ENCODE peak calls at places on chromosomes 4 and X, in nine cellular contexts. B, E, R, H, N, Z, L, I and T are unnamed samples.

GRCh38 chr4:122842984-122843531 is 16.4 kb downstream of the FGF2 start:
- DNase-seq in E (no peak), R (no peak), N (no peak), L (no peak), I (no peak), H (no peak), B (no peak), Z (no peak), T (no peak)

GRCh38 chr4:7194251-7195137 is 2.2 kb downstream of the SORCS2 start:
- DNase-seq in L (peak), N (no peak), Z (no peak), E (no peak), B (no peak), I (no peak), R (no peak), H (no peak), T (no peak)

GRCh38 chr4:175282407-175282806 is 364.2 kb downstream of the ADAM29 start:
- DNase-seq in Z (no peak), B (peak), R (no peak), N (no peak), H (no peak), L (no peak), E (no peak), I (no peak), T (no peak)

GRCh38 chr4:174595141-174595929 is 73.0 kb upstream of the HPGD start:
- DNase-seq in H (no peak), I (no peak), E (no peak), R (peak), Z (no peak), B (no peak), N (no peak), L (no peak), T (no peak)

GRCh38 chrX:33906971-33907370 is 225.1 kb downstream of the FAM47A start:
- DNase-seq in Z (no peak), L (no peak), B (no peak), R (no peak), I (no peak), H (no peak), N (no peak), E (no peak), T (peak)

GRCh38 chr4:24837296-24837695 is 41.9 kb downstream of the SOD3 start:
- DNase-seq in R (no peak), Z (no peak), I (no peak), L (no peak), H (no peak), N (no peak), E (no peak), B (no peak), T (no peak)

GRCh38 chrX:44882635-44883034 is 9.6 kb downstream of the KDM6A start:
- DNase-seq in L (no peak), Z (no peak), B (no peak), R (no peak), N (no peak), I (no peak), E (no peak), H (no peak), T (no peak)

GRCh38 chrX:9312922-9313867 is 151.7 kb upstream of the TBL1X start:
- DNase-seq in B (no peak), I (peak), N (peak), L (peak), R (no peak), Z (peak), E (no peak), H (no peak), T (peak)

GRCh38 chrX:120781416-120781815 is 94.2 kb downstream of the CT47B1 start:
- DNase-seq in L (no peak), Z (no peak), I (no peak), B (no peak), R (no peak), E (no peak), N (no peak), H (no peak), T (no peak)

GRCh38 chrX:152892999-152893605 is 4.8 kb upstream of the ZNF185 start:
- DNase-seq in R (no peak), L (no peak), B (no peak), I (no peak), E (no peak), H (no peak), N (no peak), Z (no peak), T (peak)

GRCh38 chr4:24656906-24657305 is 72.6 kb upstream of the DHX15 start:
- DNase-seq in R (no peak), N (no peak), L (no peak), B (no peak), H (no peak), I (no peak), Z (no peak), E (no peak), T (no peak)

GRCh38 chr4:3725936-3726895 is 40.0 kb upstream of the ADRA2C start:
- DNase-seq in B (no peak), I (no peak), R (no peak), H (no peak), L (no peak), E (no peak), N (no peak), Z (no peak), T (peak)

GRCh38 chr4:52979020-52979419 is 116.9 kb downstream of the RASL11B start:
- DNase-seq in E (no peak), B (no peak), N (peak), Z (no peak), L (no peak), H (no peak), I (no peak), R (no peak), T (peak)

GRCh38 chrX:103066606-103067005 is 2.6 kb upstream of the BEX1 start:
- DNase-seq in N (no peak), I (no peak), B (no peak), H (no peak), R (no peak), E (no peak), Z (no peak), L (no peak), T (no peak)
- H3K27ac ChIP-seq in N (no peak), I (no peak), B (no peak), H (no peak), R (no peak), E (no peak), Z (no peak), L (no peak), T (no peak)

DNA sequence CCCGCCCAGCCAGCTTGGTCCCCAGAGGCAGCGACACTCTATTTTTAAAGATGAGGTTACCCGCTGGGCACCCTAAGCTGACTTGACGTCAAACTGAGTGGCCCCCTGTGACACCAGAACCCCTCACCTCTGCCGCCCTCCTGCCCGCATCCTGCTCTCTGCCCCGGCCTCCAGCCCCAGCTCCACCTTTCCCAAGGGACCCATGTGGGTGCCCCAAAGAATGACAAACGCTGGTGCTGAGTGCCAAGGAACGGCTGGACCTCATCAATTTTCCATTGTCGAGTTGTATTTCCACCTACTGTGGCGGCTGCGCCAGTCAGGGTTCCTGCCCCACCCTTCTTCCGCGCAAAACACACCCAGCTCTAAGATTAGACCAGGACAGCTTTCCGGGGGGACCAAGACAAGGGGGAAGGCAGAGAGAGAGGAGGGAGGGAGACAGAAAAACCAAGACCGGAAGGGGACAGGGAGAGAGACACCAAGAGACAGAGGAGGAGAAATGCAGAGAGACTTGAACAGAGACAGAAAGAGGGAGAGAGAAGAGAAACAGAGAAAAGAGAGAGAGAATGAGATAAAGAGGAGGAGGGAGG is 2.0 kb downstream of the PRKX start:
- DNase-seq in I (no peak), B (no peak), Z (no peak), H (no peak), L (no peak), E (no peak), N (no peak), R (no peak), T (no peak)
- H3K27ac ChIP-seq in I (peak), B (no peak), Z (peak), H (peak), L (no peak), E (no peak), N (no peak), R (no peak), T (no peak)

DNA sequence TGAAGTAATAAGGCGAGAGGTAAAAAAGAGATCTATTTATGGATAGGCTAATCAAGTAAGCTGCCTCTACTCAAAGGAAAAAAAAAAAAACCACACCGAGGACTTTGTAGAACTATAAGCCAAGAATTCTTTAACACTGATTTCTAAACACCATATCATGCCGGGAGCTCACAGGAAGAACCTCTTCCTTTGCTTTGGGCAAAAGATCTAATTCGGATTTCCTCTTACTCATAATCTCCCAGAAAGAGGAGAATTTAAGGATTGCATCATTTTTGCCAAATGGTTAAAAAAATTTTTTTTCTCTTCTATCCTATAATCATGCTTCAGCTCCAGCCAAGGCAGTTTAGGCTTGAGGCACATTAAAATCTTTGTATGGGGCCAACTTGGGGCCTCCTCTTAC is 95.5 kb downstream of the ZNF827 start:
- DNase-seq in E (no peak), R (no peak), B (peak), N (no peak), Z (no peak), H (no peak), L (no peak), I (no peak), T (no peak)
- H3K27ac ChIP-seq in E (no peak), R (no peak), B (peak), N (no peak), Z (no peak), H (no peak), L (no peak), I (no peak), T (peak)

GRCh38 chr4:5199142-5199541 is 147.9 kb downstream of the STK32B start:
- DNase-seq in L (no peak), B (no peak), R (no peak), I (no peak), Z (no peak), H (no peak), E (no peak), N (no peak), T (peak)
- H3K27ac ChIP-seq in L (no peak), B (no peak), R (no peak), I (no peak), Z (no peak), H (no peak), E (no peak), N (no peak), T (no peak)

GRCh38 chr4:55173580-55173979 is 48.2 kb upstream of the KDR start:
- DNase-seq in L (no peak), H (no peak), Z (no peak), N (no peak), E (no peak), B (peak), I (no peak), R (peak), T (no peak)

GRCh38 chr4:55172694-55173287 is 47.4 kb upstream of the KDR start:
- DNase-seq in Z (no peak), L (no peak), R (peak), I (no peak), B (no peak), E (no peak), H (no peak), N (no peak), T (no peak)

GRCh38 chr4:55170462-55170861 is 45.1 kb upstream of the KDR start:
- DNase-seq in L (no peak), I (no peak), B (peak), R (peak), H (no peak), N (no peak), Z (no peak), E (no peak), T (no peak)

DNA sequence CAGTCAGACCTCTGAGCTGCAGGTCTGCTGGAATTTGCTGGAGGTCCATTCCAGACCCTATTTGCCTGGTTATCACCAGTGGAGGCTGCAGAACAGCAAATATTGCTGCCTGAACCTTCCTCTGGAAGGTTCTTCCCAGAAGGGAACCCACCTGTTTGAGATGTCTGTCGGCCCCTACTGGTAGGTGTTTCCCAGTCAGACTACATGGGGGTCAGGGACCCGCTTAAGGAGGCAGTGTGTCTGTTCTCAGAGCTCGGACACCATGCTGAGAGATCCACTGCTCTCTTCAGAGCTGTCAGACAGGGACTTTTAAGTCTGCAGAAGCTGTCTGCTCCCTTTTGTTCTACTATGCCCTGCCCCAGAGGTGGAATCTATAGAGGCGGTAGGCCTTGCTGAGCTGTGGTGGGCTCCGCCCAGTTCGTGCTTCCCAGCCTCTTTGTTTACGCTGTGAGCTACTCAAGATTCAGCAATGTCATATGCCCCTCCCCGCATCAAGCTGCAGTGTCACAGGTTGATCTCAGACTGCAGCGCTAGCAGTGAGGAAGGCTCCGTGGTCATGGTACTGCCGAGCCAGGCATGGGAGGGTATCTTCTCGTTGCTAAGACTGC is 44.1 kb upstream of the KDR start:
- DNase-seq in R (no peak), E (no peak), L (peak), N (no peak), B (peak), I (peak), Z (no peak), H (no peak), T (peak)
- H3K27ac ChIP-seq in R (no peak), E (no peak), L (no peak), N (no peak), B (no peak), I (no peak), Z (no peak), H (no peak), T (no peak)

GRCh38 chr4:158810487-158811215 is 41.8 kb downstream of the FNIP2 start:
- DNase-seq in R (peak), I (peak), Z (no peak), E (no peak), N (peak), B (peak), L (peak), H (peak), T (no peak)
- H3K27ac ChIP-seq in R (peak), I (peak), Z (no peak), E (no peak), N (no peak), B (peak), L (peak), H (peak), T (no peak)

DNA sequence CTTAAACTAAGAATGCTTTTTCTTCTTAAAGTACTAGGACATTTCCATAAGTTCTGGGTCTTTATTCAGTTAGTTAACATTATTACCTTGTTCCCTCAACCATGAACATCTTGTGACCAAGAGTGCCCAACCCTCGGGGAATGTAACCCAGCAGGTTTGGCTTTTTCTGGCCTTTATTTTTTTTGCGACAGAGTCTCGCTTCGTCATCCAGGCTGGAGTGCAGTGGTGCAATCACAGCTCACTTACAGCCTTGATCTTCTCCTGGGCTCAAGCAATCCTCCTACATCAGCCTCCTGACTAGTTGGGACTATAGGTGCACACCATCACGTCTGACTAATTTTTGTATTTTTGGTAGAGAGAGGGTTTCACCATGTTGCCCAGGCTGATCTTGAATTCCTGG is 65.1 kb downstream of the USP11 start:
- DNase-seq in B (no peak), L (peak), N (peak), E (no peak), I (peak), Z (no peak), R (no peak), H (no peak), T (no peak)
- H3K27ac ChIP-seq in B (no peak), L (peak), N (no peak), E (no peak), I (no peak), Z (no peak), R (no peak), H (no peak), T (no peak)

DNA sequence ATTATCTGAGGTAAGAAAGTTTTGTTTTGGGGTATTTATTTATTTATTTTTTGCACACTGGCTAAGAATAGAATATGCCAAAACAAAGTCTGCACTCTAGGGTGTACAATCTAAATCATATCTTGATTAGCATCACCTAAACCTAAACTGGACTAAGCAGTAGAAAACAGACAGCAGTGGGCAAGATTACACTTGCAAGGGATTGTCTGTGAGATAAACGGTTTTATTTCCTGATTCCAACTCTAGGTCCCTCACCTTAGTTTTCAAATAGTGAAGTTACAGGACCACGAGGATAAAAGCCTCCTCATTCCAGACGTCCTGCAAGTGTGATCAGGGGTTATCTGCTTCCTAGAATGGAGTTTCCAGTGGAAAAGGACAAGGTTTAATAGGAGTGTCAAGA is 86.1 kb downstream of the SH3RF1 start:
- DNase-seq in R (no peak), N (no peak), Z (no peak), B (no peak), E (no peak), H (no peak), I (no peak), L (no peak), T (no peak)
- H3K27ac ChIP-seq in R (no peak), N (no peak), Z (no peak), B (no peak), E (no peak), H (no peak), I (peak), L (peak), T (no peak)